ENCODE peak calls at places on chromosomes 3 and 15, in eight cellular contexts. P is PC-3; A is psoas muscle; W is naive thymus-derived CD4-positive, alpha-beta T cell; B is CD4-positive, alpha-beta T cell; C is IMR-90; R is small intestine; N is DND-41. M is an unnamed sample.

GRCh38 chr3:125073506-125073905 is 17.7 kb upstream of the HEG1 start:
- DNase-seq in P (no peak), A (no peak), W (no peak), B (no peak), C (no peak), R (no peak), N (no peak), M (no peak)

GRCh38 chr15:51380999-51381806 is 39.7 kb downstream of the GLDN start:
- DNase-seq in P (peak; percentile 77), A (peak; percentile 58), W (no peak), B (no peak), C (peak; percentile 64), R (peak; percentile 66), N (peak; percentile 29), M (peak; percentile 63)

GRCh38 chr3:14834807-14835466 is 16.2 kb downstream of the FGD5 start:
- DNase-seq in P (no peak), A (no peak), W (no peak), B (no peak), C (no peak), R (no peak), N (no peak), M (no peak)

GRCh38 chr3:16888785-16889607 is 4.2 kb downstream of the PLCL2 start:
- DNase-seq in P (peak; percentile 30), A (no peak), W (peak; percentile 45), B (no peak), C (no peak), R (peak; percentile 42), N (peak; percentile 78), M (no peak)

GRCh38 chr3:187743195-187744141 is 1.8 kb downstream of the BCL6 start:
- DNase-seq in P (peak; percentile 30), A (peak; percentile 89), W (peak; percentile 39), B (peak; percentile 38), C (peak; percentile 46), R (peak; percentile 47), N (peak; percentile 71), M (no peak)

GRCh38 chr15:74530771-74531143 is 10.3 kb upstream of the ARID3B start:
- DNase-seq in P (no peak), A (no peak), W (no peak), B (no peak), C (no peak), R (no peak), N (no peak), M (no peak)

GRCh38 chr3:117844676-117845075 is 1135.1 kb downstream of the TUSC7 start:
- DNase-seq in P (no peak), A (no peak), W (no peak), B (no peak), C (peak; percentile 61), R (no peak), N (no peak), M (no peak)

GRCh38 chr3:169966951-169967915 is 626 bp downstream of the SEC62 start:
- DNase-seq in P (peak; percentile 30), A (peak; percentile 76), W (peak; percentile 37), B (peak; percentile 23), C (peak; percentile 49), R (peak; percentile 31), N (peak; percentile 46), M (no peak)

GRCh38 chr3:54188176-54188791 is 65.9 kb downstream of the CACNA2D3 start:
- DNase-seq in P (peak; percentile 66), A (no peak), W (peak; percentile 28), B (no peak), C (peak; percentile 34), R (peak; percentile 22), N (peak; percentile 68), M (peak; percentile 8)

GRCh38 chr3:25781758-25782594 is 1.3 kb downstream of the NGLY1 start:
- DNase-seq in P (no peak), A (no peak), W (no peak), B (no peak), C (no peak), R (no peak), N (no peak), M (no peak)

GRCh38 chr15:74657846-74658245 is 38.0 kb downstream of the EDC3 start:
- DNase-seq in P (no peak), A (no peak), W (no peak), B (no peak), C (peak; percentile 52), R (no peak), N (no peak), M (no peak)

GRCh38 chr3:16380421-16380820 is 115.4 kb downstream of the OXNAD1 start:
- DNase-seq in P (no peak), A (no peak), W (no peak), B (no peak), C (no peak), R (no peak), N (no peak), M (no peak)

GRCh38 chr3:129005526-129006303 is 4.6 kb downstream of the EFCC1 start:
- DNase-seq in P (no peak), A (no peak), W (no peak), B (no peak), C (peak; percentile 65), R (no peak), N (peak; percentile 23), M (no peak)

GRCh38 chr15:42024303-42024702 is 3.5 kb upstream of the PLA2G4E start:
- DNase-seq in P (peak; percentile 37), A (peak; percentile 83), W (no peak), B (no peak), C (no peak), R (no peak), N (no peak), M (no peak)

GRCh38 chr3:11085078-11085840 is 69.0 kb upstream of the HRH1 start:
- DNase-seq in P (peak; percentile 50), A (no peak), W (no peak), B (no peak), C (peak; percentile 51), R (no peak), N (no peak), M (no peak)

GRCh38 chr15:75306188-75306587 is 23.6 kb downstream of the GOLGA6D start:
- DNase-seq in P (no peak), A (no peak), W (no peak), B (no peak), C (no peak), R (no peak), N (no peak), M (no peak)

GRCh38 chr3:65936908-65937638 is 101.6 kb downstream of the MAGI1 start:
- DNase-seq in P (no peak), A (no peak), W (no peak), B (no peak), C (no peak), R (peak; percentile 28), N (no peak), M (no peak)

GRCh38 chr15:101067660-101068522 is 148.7 kb downstream of the LRRK1 start:
- DNase-seq in P (no peak), A (peak; percentile 25), W (no peak), B (no peak), C (peak; percentile 7), R (no peak), N (no peak), M (no peak)

DNA sequence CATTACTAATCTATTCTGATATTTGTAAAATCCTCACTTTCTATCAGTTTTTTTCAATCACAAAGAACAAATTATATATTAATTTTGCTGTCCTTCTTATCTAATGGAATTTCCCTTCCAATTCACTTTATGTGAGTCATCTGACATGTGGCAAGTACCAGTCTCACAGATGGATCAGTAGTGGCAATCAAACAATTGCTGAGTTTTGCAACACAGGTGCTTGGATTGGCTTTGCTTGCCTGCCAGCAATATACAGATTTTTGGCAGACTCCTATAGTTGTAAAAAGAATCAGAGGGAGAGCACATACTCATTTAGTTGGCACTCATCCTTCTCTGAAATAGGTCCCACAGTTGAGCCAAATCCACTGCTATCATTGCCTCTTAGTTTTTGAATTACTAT is 83.7 kb downstream of the BCHE start:
- DNase-seq in P (peak; percentile 83), A (no peak), W (no peak), B (no peak), C (no peak), R (no peak), N (no peak), M (no peak)
- H3K27ac ChIP-seq in P (peak overlapping the region; percentile 75), A (no peak overlapping the region), W (no peak overlapping the region), B (no peak overlapping the region), C (no peak overlapping the region), R (no peak overlapping the region), N (no peak overlapping the region), M (no peak overlapping the region)

DNA sequence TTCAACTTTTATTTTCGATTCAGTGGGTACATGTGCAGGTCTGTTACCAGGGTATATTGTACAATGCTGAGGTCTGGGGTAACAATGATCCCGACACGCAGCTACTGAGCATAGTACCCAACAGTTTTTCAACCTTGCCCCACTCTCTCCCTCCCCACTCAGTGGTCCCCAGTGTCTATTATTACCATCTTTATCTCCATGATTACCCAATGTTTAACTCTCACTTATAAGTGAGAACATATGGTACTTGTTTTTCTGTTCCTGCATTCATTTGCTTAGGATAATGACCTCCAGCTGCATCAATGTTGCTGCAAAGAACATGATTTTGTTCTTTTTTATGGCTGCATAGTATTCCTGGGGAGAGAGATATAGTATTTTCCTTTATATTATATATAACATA is 75.7 kb upstream of the EPHB3 start:
- DNase-seq in P (no peak), A (no peak), W (no peak), B (no peak), C (no peak), R (no peak), N (no peak), M (no peak)
- H3K27ac ChIP-seq in P (no peak overlapping the region), A (no peak overlapping the region), W (no peak overlapping the region), B (no peak overlapping the region), C (no peak overlapping the region), R (no peak overlapping the region), N (no peak overlapping the region), M (no peak overlapping the region)

DNA sequence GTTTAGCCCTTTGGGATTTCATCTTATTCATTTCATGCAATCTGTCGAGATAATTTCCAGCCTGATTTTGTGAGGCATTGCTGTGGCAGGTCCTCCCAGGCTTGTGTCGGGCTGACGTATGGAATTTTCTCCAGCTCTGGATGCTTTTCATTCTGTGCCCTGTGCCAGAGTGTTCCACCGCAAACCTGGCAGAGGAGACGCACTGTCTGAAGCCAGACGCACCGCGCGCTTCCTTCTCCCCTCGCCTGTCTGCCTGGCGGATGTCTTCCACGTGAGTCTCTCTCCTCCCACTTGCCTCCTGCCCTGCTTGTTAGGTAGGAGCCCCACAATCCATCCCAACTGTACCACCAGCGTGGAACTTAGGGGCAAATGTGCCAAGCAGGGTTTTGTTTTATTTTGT is 20.1 kb upstream of the GLCE start:
- DNase-seq in P (no peak), A (no peak), W (no peak), B (no peak), C (no peak), R (no peak), N (no peak), M (no peak)
- H3K27ac ChIP-seq in P (no peak overlapping the region), A (no peak overlapping the region), W (no peak overlapping the region), B (no peak overlapping the region), C (no peak overlapping the region), R (no peak overlapping the region), N (no peak overlapping the region), M (no peak overlapping the region)

DNA sequence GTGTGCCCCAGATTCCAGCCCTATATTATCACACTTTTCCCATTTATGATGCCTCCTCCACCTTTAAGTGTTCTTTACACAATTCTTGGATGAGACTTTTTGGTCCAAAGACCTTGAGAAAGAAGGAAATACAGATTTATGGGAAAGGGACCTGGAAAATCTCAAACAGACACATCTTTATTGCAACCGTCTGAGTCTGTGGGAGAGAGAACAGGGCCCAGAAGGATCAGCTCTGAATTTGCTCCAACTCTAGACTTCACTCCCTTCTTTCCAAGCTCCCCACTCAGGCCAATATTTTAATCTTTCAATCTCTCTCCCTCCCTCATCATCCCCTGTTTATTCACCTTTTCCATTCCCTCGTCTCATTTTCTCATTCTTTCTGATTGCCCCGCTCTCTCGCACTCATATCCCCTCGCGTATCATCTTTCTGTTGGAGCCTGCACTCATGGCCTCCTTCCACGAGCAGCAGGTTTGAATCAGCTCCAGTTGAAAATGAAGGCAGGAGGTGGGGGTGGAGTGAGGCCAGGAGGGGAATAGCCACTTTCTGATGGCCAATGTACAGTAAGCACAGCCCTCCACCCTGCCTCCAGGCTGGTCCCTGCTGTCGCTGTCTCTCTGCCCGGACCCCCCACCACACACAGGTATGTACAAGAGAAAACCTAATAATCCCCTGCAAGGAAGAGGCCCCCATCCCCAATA is 63.6 kb upstream of the BOC start:
- DNase-seq in P (no peak), A (no peak), W (no peak), B (no peak), C (no peak), R (no peak), N (no peak), M (no peak)
- H3K27ac ChIP-seq in P (no peak overlapping the region), A (no peak overlapping the region), W (no peak overlapping the region), B (no peak overlapping the region), C (no peak overlapping the region), R (peak overlapping the region; percentile 34), N (no peak overlapping the region), M (no peak overlapping the region)

M was measured in substantia nigra.